ENCODE peak calls at places on chromosomes 7 and 10, in six cellular contexts. Q, T, W, L, Y and K are unnamed samples.

GRCh38 chr10:60144099-60144498 is 237.7 kb upstream of the CCDC6 start:
- DNase-seq in L (no peak), W (no peak), Y (no peak), Q (no peak), T (no peak), K (no peak)

GRCh38 chr10:106615081-106615480 is 549.4 kb downstream of the SORCS1 start:
- DNase-seq in T (peak), L (no peak), Q (no peak), W (no peak), Y (no peak), K (no peak)

GRCh38 chr10:78582540-78582939 is 486.2 kb upstream of the ZMIZ1 start:
- DNase-seq in Y (no peak), L (no peak), W (no peak), T (no peak), Q (no peak), K (no peak)

GRCh38 chr7:29044529-29044928 is 86.4 kb upstream of the TRIL start:
- DNase-seq in T (no peak), W (no peak), Y (no peak), L (no peak), Q (no peak), K (no peak)

GRCh38 chr10:68082815-68083395 is 7.8 kb upstream of the HERC4 start:
- DNase-seq in Q (no peak), L (no peak), T (no peak), Y (peak), W (no peak), K (no peak)

GRCh38 chr10:11993834-11994468 is 48.7 kb downstream of the UPF2 start:
- DNase-seq in T (no peak), Y (peak), W (no peak), L (no peak), Q (no peak), K (no peak)

GRCh38 chr7:98877146-98877545 is 1.2 kb upstream of the TRRAP start:
- DNase-seq in Q (no peak), L (no peak), T (no peak), W (peak), Y (no peak), K (no peak)

GRCh38 chr7:104127204-104127603 is 80.6 kb downstream of the ORC5 start:
- DNase-seq in W (no peak), L (no peak), Y (no peak), Q (peak), T (no peak), K (no peak)

GRCh38 chr10:110963162-110963561 is 43.8 kb downstream of the SHOC2 start:
- DNase-seq in Y (no peak), T (no peak), Q (no peak), W (no peak), L (no peak), K (no peak)

GRCh38 chr7:155840262-155840885 is 28.1 kb upstream of the SHH start:
- DNase-seq in W (no peak), L (no peak), Q (no peak), T (no peak), Y (no peak), K (no peak)

GRCh38 chr7:99665312-99665759 is 14.5 kb downstream of the CYP3A5 start:
- DNase-seq in Y (no peak), L (no peak), W (no peak), T (no peak), Q (no peak), K (no peak)

GRCh38 chr10:33390046-33390445 is 55.6 kb upstream of the NRP1 start:
- DNase-seq in Y (no peak), T (no peak), L (no peak), Q (no peak), W (no peak), K (no peak)

GRCh38 chr10:59585046-59585700 is 124.5 kb downstream of the SLC16A9 start:
- DNase-seq in W (no peak), L (no peak), Q (no peak), Y (peak), T (peak), K (no peak)

GRCh38 chr7:34846976-34847375 is 189.0 kb downstream of the NPSR1 start:
- DNase-seq in Y (no peak), L (no peak), T (no peak), W (no peak), Q (no peak), K (no peak)

GRCh38 chr10:28217848-28218247 is 85.0 kb downstream of the MPP7 start:
- DNase-seq in T (peak), L (peak), W (no peak), Y (no peak), Q (no peak), K (no peak)

GRCh38 chr7:33423646-33424020 is 294.3 kb downstream of the BBS9 start:
- DNase-seq in Y (peak), L (no peak), T (no peak), Q (no peak), W (no peak), K (no peak)

GRCh38 chr10:125629758-125630376 is 53.1 kb downstream of the TEX36 start:
- DNase-seq in Q (peak), W (no peak), L (peak), Y (no peak), T (peak), K (no peak)

GRCh38 chr7:23863209-23863798 is 153.3 kb downstream of the STK31 start:
- DNase-seq in L (peak), T (peak), W (no peak), Y (peak), Q (no peak), K (no peak)

GRCh38 chr10:15439381-15439837 is 68.3 kb upstream of the FAM171A1 start:
- DNase-seq in Y (no peak), Q (no peak), T (peak), L (no peak), W (no peak), K (no peak)